ENCODE peak calls at places on chromosomes 7 and 10, in ten cellular contexts. H, Q, V, Z, C, E, W, O, B and T are unnamed samples.

GRCh38 chr10:99534939-99535763 is 2.4 kb downstream of the NKX2-3 start:
- DNase-seq in H (no peak), Q (no peak), V (no peak), Z (no peak), C (no peak), E (no peak), W (peak), O (no peak), B (peak), T (peak)

GRCh38 chr10:31929986-31930675 is 1.5 kb upstream of the ARHGAP12 start:
- DNase-seq in H (no peak), Q (no peak), V (peak), Z (no peak), C (no peak), E (no peak), W (peak), O (no peak), B (no peak), T (no peak)

GRCh38 chr10:15168296-15168780 is at the start of gene NMT2:
- DNase-seq in H (peak), Q (no peak), V (no peak), Z (peak), C (peak), E (peak), W (no peak), O (peak), B (peak), T (no peak)

GRCh38 chr10:126088144-126088543 is 191.8 kb downstream of the FANK1 start:
- DNase-seq in H (no peak), Q (peak), V (peak), Z (no peak), C (no peak), E (no peak), W (peak), O (no peak), B (no peak), T (peak)

GRCh38 chr10:67036808-67037207 is 111.0 kb downstream of the LRRTM3 start:
- DNase-seq in H (no peak), Q (no peak), V (no peak), Z (no peak), C (no peak), E (no peak), W (no peak), O (no peak), B (peak), T (no peak)

GRCh38 chr7:102064361-102065025 is 222.2 kb upstream of the SH2B2 start:
- DNase-seq in H (no peak), Q (no peak), V (no peak), Z (peak), C (no peak), E (no peak), W (no peak), O (no peak), B (peak), T (peak)

GRCh38 chr10:22426653-22427052 is 81.4 kb downstream of the SPAG6 start:
- DNase-seq in H (no peak), Q (no peak), V (no peak), Z (no peak), C (no peak), E (no peak), W (no peak), O (no peak), B (no peak), T (no peak)

GRCh38 chr7:22712999-22713398 is 14.0 kb upstream of the IL6 start:
- DNase-seq in H (no peak), Q (no peak), V (no peak), Z (no peak), C (no peak), E (no peak), W (no peak), O (no peak), B (no peak), T (no peak)

GRCh38 chr10:19488592-19489280 is 327.5 kb upstream of the PLXDC2 start:
- DNase-seq in H (no peak), Q (no peak), V (no peak), Z (no peak), C (no peak), E (no peak), W (peak), O (no peak), B (no peak), T (peak)

GRCh38 chr7:108836246-108836645 is 266.6 kb downstream of the DNAJB9 start:
- DNase-seq in H (no peak), Q (no peak), V (no peak), Z (no peak), C (no peak), E (no peak), W (peak), O (no peak), B (no peak), T (no peak)

GRCh38 chr10:112706580-112706979 is 243.5 kb upstream of the TCF7L2 start:
- DNase-seq in H (no peak), Q (no peak), V (no peak), Z (no peak), C (no peak), E (no peak), W (no peak), O (no peak), B (no peak), T (no peak)

GRCh38 chr7:76069238-76069638 is 21.3 kb downstream of the MDH2 start:
- DNase-seq in H (no peak), Q (peak), V (no peak), Z (peak), C (no peak), E (no peak), W (peak), O (peak), B (peak), T (peak)

GRCh38 chr7:32957326-32958045 is at the start of gene FKBP9:
- DNase-seq in H (no peak), Q (peak), V (peak), Z (peak), C (peak), E (no peak), W (peak), O (peak), B (peak), T (peak)

GRCh38 chr10:78589687-78590086 is 479.1 kb upstream of the ZMIZ1 start:
- DNase-seq in H (no peak), Q (no peak), V (no peak), Z (no peak), C (peak), E (no peak), W (no peak), O (no peak), B (peak), T (no peak)

GRCh38 chr10:132748545-132749427 is 37.2 kb downstream of the NKX6-2 start:
- DNase-seq in H (no peak), Q (no peak), V (no peak), Z (no peak), C (no peak), E (no peak), W (no peak), O (no peak), B (no peak), T (no peak)

GRCh38 chr10:62915192-62915591 is 99.0 kb upstream of the EGR2 start:
- DNase-seq in H (no peak), Q (no peak), V (no peak), Z (no peak), C (no peak), E (no peak), W (no peak), O (no peak), B (no peak), T (no peak)

GRCh38 chr7:157413881-157414701 is 77.3 kb downstream of the DNAJB6 start:
- DNase-seq in H (no peak), Q (no peak), V (no peak), Z (no peak), C (no peak), E (no peak), W (no peak), O (no peak), B (no peak), T (no peak)

GRCh38 chr7:118232837-118233236 is 8.3 kb downstream of the ANKRD7 start:
- DNase-seq in H (no peak), Q (no peak), V (no peak), Z (no peak), C (no peak), E (no peak), W (no peak), O (no peak), B (peak), T (no peak)

GRCh38 chr7:36285276-36285675 is 104.4 kb upstream of the ANLN start:
- DNase-seq in H (no peak), Q (no peak), V (no peak), Z (no peak), C (no peak), E (no peak), W (peak), O (no peak), B (no peak), T (no peak)

GRCh38 chr10:13787015-13787421 is 200.3 kb downstream of the PRPF18 start:
- DNase-seq in H (no peak), Q (peak), V (no peak), Z (no peak), C (no peak), E (no peak), W (no peak), O (no peak), B (no peak), T (peak)

GRCh38 chr10:76435154-76435553 is 1003.7 kb downstream of the LRMDA start:
- DNase-seq in H (no peak), Q (no peak), V (no peak), Z (no peak), C (no peak), E (no peak), W (no peak), O (no peak), B (no peak), T (no peak)

GRCh38 chr10:57799625-57800024 is 468.1 kb downstream of the IPMK start:
- DNase-seq in H (no peak), Q (no peak), V (no peak), Z (no peak), C (no peak), E (no peak), W (no peak), O (no peak), B (no peak), T (peak)

GRCh38 chr10:10824611-10825148 is 193.0 kb upstream of the CELF2 start:
- DNase-seq in H (no peak), Q (peak), V (no peak), Z (no peak), C (no peak), E (no peak), W (peak), O (peak), B (no peak), T (peak)

GRCh38 chr10:114304566-114305421 is 65.7 kb downstream of the VWA2 start:
- DNase-seq in H (no peak), Q (no peak), V (no peak), Z (peak), C (peak), E (peak), W (no peak), O (no peak), B (peak), T (no peak)

GRCh38 chr10:34908472-34908871 is 93.4 kb upstream of the PARD3 start:
- DNase-seq in H (no peak), Q (peak), V (no peak), Z (no peak), C (no peak), E (no peak), W (peak), O (no peak), B (no peak), T (peak)

GRCh38 chr7:134130124-134130523 is 3.0 kb downstream of the LRGUK start:
- DNase-seq in H (no peak), Q (no peak), V (no peak), Z (no peak), C (no peak), E (no peak), W (no peak), O (no peak), B (no peak), T (no peak)

GRCh38 chr10:121187375-121187774 is 336.2 kb downstream of the WDR11 start:
- DNase-seq in H (no peak), Q (no peak), V (no peak), Z (no peak), C (no peak), E (no peak), W (no peak), O (no peak), B (no peak), T (no peak)

GRCh38 chr10:122282253-122282671 is 11.2 kb downstream of the BTBD16 start:
- DNase-seq in H (no peak), Q (peak), V (no peak), Z (no peak), C (no peak), E (no peak), W (peak), O (no peak), B (peak), T (peak)

GRCh38 chr7:32536585-32536984 is 41.3 kb downstream of the AVL9 start:
- DNase-seq in H (no peak), Q (peak), V (no peak), Z (peak), C (no peak), E (peak), W (peak), O (no peak), B (peak), T (peak)

GRCh38 chr7:7478569-7478968 is 57.1 kb downstream of the COL28A1 start:
- DNase-seq in H (no peak), Q (no peak), V (no peak), Z (no peak), C (no peak), E (no peak), W (no peak), O (no peak), B (no peak), T (no peak)

GRCh38 chr10:62818426-62819011 is 2.4 kb upstream of the EGR2 start:
- DNase-seq in H (no peak), Q (no peak), V (no peak), Z (peak), C (no peak), E (no peak), W (no peak), O (no peak), B (peak), T (peak)

GRCh38 chr7:2541291-2542010 is 13.9 kb downstream of the BRAT1 start:
- DNase-seq in H (no peak), Q (no peak), V (no peak), Z (no peak), C (no peak), E (no peak), W (no peak), O (no peak), B (no peak), T (no peak)

GRCh38 chr10:53754851-53755250 is 982.3 kb upstream of the MBL2 start:
- DNase-seq in H (no peak), Q (no peak), V (no peak), Z (peak), C (no peak), E (no peak), W (no peak), O (no peak), B (peak), T (no peak)

GRCh38 chr10:94645285-94645684 is 38.2 kb upstream of the CYP2C18 start:
- DNase-seq in H (no peak), Q (no peak), V (no peak), Z (no peak), C (no peak), E (no peak), W (no peak), O (no peak), B (no peak), T (no peak)

GRCh38 chr10:64505496-64505895 is 984.3 kb downstream of the REEP3 start:
- DNase-seq in H (no peak), Q (no peak), V (no peak), Z (no peak), C (no peak), E (no peak), W (no peak), O (no peak), B (peak), T (no peak)